ENCODE peak calls at places on chromosomes 6 and 20, in eight cellular contexts. One of them, this sample, is unnamed.

GRCh38 chr6:84967389-84967788 is 203.0 kb upstream of the TBX18 start:
- DNase-seq in NB4: peak; percentile 62
- DNase-seq in Caco-2: peak; percentile 19
- DNase-seq in A673: peak; percentile 81
- DNase-seq in endothelial cell of umbilical vein: peak; percentile 75
- DNase-seq in AG10803: peak; percentile 50
- DNase-seq in RWPE2: no peak
- DNase-seq in AG04449: no peak
- DNase-seq in this sample: no peak

GRCh38 chr6:159608961-159609673 is 83.9 kb downstream of the SOD2 start:
- DNase-seq in NB4: peak; percentile 61
- DNase-seq in RWPE2: no peak
- DNase-seq in A673: peak; percentile 32
- DNase-seq in endothelial cell of umbilical vein: no peak
- DNase-seq in Caco-2: peak; percentile 39
- DNase-seq in AG10803: peak; percentile 43
- DNase-seq in AG04449: no peak
- DNase-seq in this sample: no peak

GRCh38 chr20:13222319-13222716 is 1.2 kb downstream of the ISM1 start:
- DNase-seq in AG10803: no peak
- DNase-seq in RWPE2: no peak
- DNase-seq in Caco-2: no peak
- DNase-seq in NB4: no peak
- DNase-seq in A673: no peak
- DNase-seq in AG04449: no peak
- DNase-seq in endothelial cell of umbilical vein: no peak
- DNase-seq in this sample: no peak

GRCh38 chr6:112785408-112785807 is 438.3 kb downstream of the RFPL4B start:
- DNase-seq in RWPE2: no peak
- DNase-seq in NB4: no peak
- DNase-seq in AG04449: no peak
- DNase-seq in A673: no peak
- DNase-seq in endothelial cell of umbilical vein: no peak
- DNase-seq in Caco-2: no peak
- DNase-seq in AG10803: no peak
- DNase-seq in this sample: no peak

GRCh38 chr6:157891544-157892362 is 68.7 kb downstream of the SNX9 start:
- DNase-seq in endothelial cell of umbilical vein: no peak
- DNase-seq in AG10803: no peak
- DNase-seq in RWPE2: no peak
- DNase-seq in AG04449: no peak
- DNase-seq in NB4: no peak
- DNase-seq in Caco-2: no peak
- DNase-seq in A673: no peak
- DNase-seq in this sample: no peak

GRCh38 chr6:125310994-125311649 is 9.4 kb upstream of the HDDC2 start:
- DNase-seq in AG10803: peak; percentile 63
- DNase-seq in RWPE2: no peak
- DNase-seq in Caco-2: peak; percentile 45
- DNase-seq in A673: peak; percentile 76
- DNase-seq in AG04449: no peak
- DNase-seq in NB4: peak; percentile 62
- DNase-seq in endothelial cell of umbilical vein: peak; percentile 64
- DNase-seq in this sample: no peak

GRCh38 chr6:39048481-39049399 is at the start of gene GLP1R:
- DNase-seq in A673: no peak
- DNase-seq in RWPE2: no peak
- DNase-seq in AG04449: no peak
- DNase-seq in Caco-2: no peak
- DNase-seq in NB4: peak; percentile 46
- DNase-seq in AG10803: no peak
- DNase-seq in endothelial cell of umbilical vein: no peak
- DNase-seq in this sample: no peak

GRCh38 chr6:159788276-159788675 is 1.1 kb downstream of the TCP1 start:
- DNase-seq in AG04449: no peak
- DNase-seq in A673: no peak
- DNase-seq in AG10803: no peak
- DNase-seq in RWPE2: no peak
- DNase-seq in NB4: no peak
- DNase-seq in Caco-2: no peak
- DNase-seq in endothelial cell of umbilical vein: no peak
- DNase-seq in this sample: no peak

GRCh38 chr6:139474145-139475108 is 100.0 kb upstream of the CITED2 start:
- DNase-seq in AG10803: peak; percentile 56
- DNase-seq in A673: peak; percentile 73
- DNase-seq in AG04449: no peak
- DNase-seq in endothelial cell of umbilical vein: no peak
- DNase-seq in NB4: peak; percentile 30
- DNase-seq in Caco-2: no peak
- DNase-seq in RWPE2: no peak
- DNase-seq in this sample: no peak

GRCh38 chr6:13425270-13425905 is 62.0 kb downstream of the GFOD1 start:
- DNase-seq in NB4: no peak
- DNase-seq in AG04449: no peak
- DNase-seq in RWPE2: no peak
- DNase-seq in endothelial cell of umbilical vein: no peak
- DNase-seq in A673: no peak
- DNase-seq in AG10803: no peak
- DNase-seq in Caco-2: no peak
- DNase-seq in this sample: no peak

GRCh38 chr20:12702312-12702711 is 306.5 kb upstream of the SPTLC3 start:
- DNase-seq in NB4: no peak
- DNase-seq in A673: no peak
- DNase-seq in AG10803: no peak
- DNase-seq in AG04449: no peak
- DNase-seq in Caco-2: no peak
- DNase-seq in RWPE2: no peak
- DNase-seq in endothelial cell of umbilical vein: no peak
- DNase-seq in this sample: no peak

GRCh38 chr6:27547157-27548075 is 74.5 kb upstream of the ZNF184 start:
- DNase-seq in Caco-2: peak; percentile 74
- DNase-seq in endothelial cell of umbilical vein: peak; percentile 55
- DNase-seq in NB4: peak; percentile 80
- DNase-seq in AG04449: no peak
- DNase-seq in AG10803: peak; percentile 49
- DNase-seq in A673: peak; percentile 89
- DNase-seq in RWPE2: no peak
- DNase-seq in this sample: no peak

GRCh38 chr20:43722153-43722505 is 4.7 kb downstream of the GTSF1L start:
- DNase-seq in NB4: no peak
- DNase-seq in AG04449: no peak
- DNase-seq in RWPE2: no peak
- DNase-seq in endothelial cell of umbilical vein: no peak
- DNase-seq in AG10803: no peak
- DNase-seq in Caco-2: no peak
- DNase-seq in A673: no peak
- DNase-seq in this sample: no peak

GRCh38 chr6:132446842-132447241 is 45.6 kb upstream of the MOXD1 start:
- DNase-seq in AG04449: no peak
- DNase-seq in A673: no peak
- DNase-seq in endothelial cell of umbilical vein: no peak
- DNase-seq in RWPE2: no peak
- DNase-seq in NB4: no peak
- DNase-seq in Caco-2: no peak
- DNase-seq in AG10803: no peak
- DNase-seq in this sample: no peak

GRCh38 chr6:95185874-95186273 is 391.5 kb upstream of the MANEA start:
- DNase-seq in RWPE2: no peak
- DNase-seq in endothelial cell of umbilical vein: no peak
- DNase-seq in Caco-2: no peak
- DNase-seq in A673: no peak
- DNase-seq in NB4: no peak
- DNase-seq in AG04449: no peak
- DNase-seq in AG10803: no peak
- DNase-seq in this sample: no peak

GRCh38 chr20:63290677-63291472 is 2.1 kb upstream of the COL20A1 start:
- DNase-seq in endothelial cell of umbilical vein: peak; percentile 32
- DNase-seq in RWPE2: peak; percentile 78
- DNase-seq in AG10803: peak; percentile 29
- DNase-seq in NB4: peak; percentile 63
- DNase-seq in AG04449: no peak
- DNase-seq in A673: peak; percentile 60
- DNase-seq in Caco-2: peak; percentile 84
- DNase-seq in this sample: no peak

GRCh38 chr6:143498428-143498827 is 13.1 kb downstream of the FUCA2 start:
- DNase-seq in A673: no peak
- DNase-seq in endothelial cell of umbilical vein: no peak
- DNase-seq in AG04449: no peak
- DNase-seq in NB4: peak; percentile 56
- DNase-seq in AG10803: no peak
- DNase-seq in Caco-2: no peak
- DNase-seq in RWPE2: no peak
- DNase-seq in this sample: no peak

GRCh38 chr20:47747663-47748031 is 37.6 kb downstream of the SULF2 start:
- DNase-seq in RWPE2: no peak
- DNase-seq in NB4: no peak
- DNase-seq in A673: no peak
- DNase-seq in AG10803: no peak
- DNase-seq in endothelial cell of umbilical vein: no peak
- DNase-seq in AG04449: no peak
- DNase-seq in Caco-2: no peak
- DNase-seq in this sample: no peak

GRCh38 chr6:165671222-165671715 is 8.2 kb upstream of the PDE10A start:
- DNase-seq in A673: no peak
- DNase-seq in RWPE2: no peak
- DNase-seq in AG04449: no peak
- DNase-seq in AG10803: no peak
- DNase-seq in endothelial cell of umbilical vein: no peak
- DNase-seq in NB4: no peak
- DNase-seq in Caco-2: no peak
- DNase-seq in this sample: no peak

GRCh38 chr6:42197574-42198362 is 3.0 kb upstream of the GUCA1B start:
- DNase-seq in RWPE2: no peak
- DNase-seq in A673: no peak
- DNase-seq in AG04449: peak; percentile 42
- DNase-seq in NB4: peak; percentile 57
- DNase-seq in endothelial cell of umbilical vein: peak; percentile 49
- DNase-seq in Caco-2: no peak
- DNase-seq in AG10803: peak; percentile 84
- DNase-seq in this sample: peak; percentile 51

DNA sequence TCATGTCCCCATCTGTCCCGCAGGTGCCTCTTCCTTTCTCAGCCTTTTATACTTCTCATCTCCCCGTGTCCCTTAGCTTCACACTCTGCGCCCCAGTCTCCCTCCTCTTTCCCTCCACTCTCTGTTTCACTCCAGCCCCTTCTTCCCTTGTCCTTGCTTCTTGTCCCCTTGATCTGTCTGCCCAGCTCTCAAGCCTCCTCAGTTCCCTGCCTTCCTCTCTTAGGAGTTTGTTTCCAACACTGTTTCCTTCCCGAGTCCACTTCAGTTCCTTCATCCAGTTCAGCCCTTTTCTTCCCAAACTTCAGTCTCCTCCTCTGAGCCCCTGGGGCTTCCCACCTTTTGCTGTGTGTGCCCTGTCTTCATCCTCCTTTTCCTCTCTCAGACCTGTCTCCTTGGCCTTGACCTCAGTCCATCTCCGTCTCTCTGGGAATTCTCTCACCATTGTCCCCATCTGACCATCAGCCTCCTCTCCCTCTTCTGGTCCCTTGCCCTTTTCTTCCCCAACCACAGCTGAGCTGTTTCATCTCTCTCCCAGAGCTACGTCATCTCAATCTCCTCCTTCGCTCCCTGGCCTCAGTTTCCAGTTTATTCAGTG is 2.8 kb upstream of the DDR1 start:
- DNase-seq in RWPE2: no peak
- DNase-seq in NB4: no peak
- DNase-seq in Caco-2: no peak
- DNase-seq in AG04449: no peak
- DNase-seq in endothelial cell of umbilical vein: no peak
- DNase-seq in AG10803: no peak
- DNase-seq in A673: no peak
- DNase-seq in this sample: no peak
- H3K4me3 ChIP-seq in RWPE2: no peak overlapping the region
- H3K4me3 ChIP-seq in NB4: no peak overlapping the region
- H3K4me3 ChIP-seq in Caco-2: no peak overlapping the region
- H3K4me3 ChIP-seq in AG04449: no peak overlapping the region
- H3K4me3 ChIP-seq in endothelial cell of umbilical vein: no peak overlapping the region
- H3K4me3 ChIP-seq in AG10803: no peak overlapping the region
- H3K4me3 ChIP-seq in A673: no peak overlapping the region
- H3K4me3 ChIP-seq in this sample: peak overlapping the region; percentile 34

GRCh38 chr6:147936703-147937102 is 405.9 kb upstream of the SASH1 start:
- DNase-seq in AG04449: no peak
- DNase-seq in AG10803: no peak
- DNase-seq in NB4: no peak
- DNase-seq in A673: no peak
- DNase-seq in Caco-2: no peak
- DNase-seq in RWPE2: no peak
- DNase-seq in endothelial cell of umbilical vein: no peak
- DNase-seq in this sample: no peak
- H3K4me3 ChIP-seq in AG04449: no peak overlapping the region
- H3K4me3 ChIP-seq in AG10803: no peak overlapping the region
- H3K4me3 ChIP-seq in NB4: no peak overlapping the region
- H3K4me3 ChIP-seq in A673: no peak overlapping the region
- H3K4me3 ChIP-seq in Caco-2: no peak overlapping the region
- H3K4me3 ChIP-seq in RWPE2: no peak overlapping the region
- H3K4me3 ChIP-seq in endothelial cell of umbilical vein: no peak overlapping the region
- H3K4me3 ChIP-seq in this sample: no peak overlapping the region

GRCh38 chr6:169619650-169620049 is 82.2 kb downstream of the WDR27 start:
- DNase-seq in NB4: no peak
- DNase-seq in RWPE2: no peak
- DNase-seq in A673: no peak
- DNase-seq in AG10803: peak; percentile 68
- DNase-seq in AG04449: no peak
- DNase-seq in Caco-2: peak; percentile 31
- DNase-seq in endothelial cell of umbilical vein: no peak
- DNase-seq in this sample: no peak
- H3K4me3 ChIP-seq in NB4: no peak overlapping the region
- H3K4me3 ChIP-seq in RWPE2: no peak overlapping the region
- H3K4me3 ChIP-seq in A673: no peak overlapping the region
- H3K4me3 ChIP-seq in AG10803: no peak overlapping the region
- H3K4me3 ChIP-seq in AG04449: no peak overlapping the region
- H3K4me3 ChIP-seq in Caco-2: no peak overlapping the region
- H3K4me3 ChIP-seq in endothelial cell of umbilical vein: no peak overlapping the region
- H3K4me3 ChIP-seq in this sample: no peak overlapping the region

GRCh38 chr6:97322811-97323210 is 39.8 kb upstream of the MMS22L start:
- DNase-seq in A673: no peak
- DNase-seq in RWPE2: no peak
- DNase-seq in NB4: no peak
- DNase-seq in endothelial cell of umbilical vein: no peak
- DNase-seq in AG10803: peak; percentile 47
- DNase-seq in AG04449: peak; percentile 29
- DNase-seq in Caco-2: no peak
- DNase-seq in this sample: peak; percentile 1

GRCh38 chr6:97316982-97317381 is 34.0 kb upstream of the MMS22L start:
- DNase-seq in RWPE2: no peak
- DNase-seq in AG04449: no peak
- DNase-seq in endothelial cell of umbilical vein: no peak
- DNase-seq in AG10803: no peak
- DNase-seq in A673: no peak
- DNase-seq in Caco-2: no peak
- DNase-seq in NB4: no peak
- DNase-seq in this sample: no peak

DNA sequence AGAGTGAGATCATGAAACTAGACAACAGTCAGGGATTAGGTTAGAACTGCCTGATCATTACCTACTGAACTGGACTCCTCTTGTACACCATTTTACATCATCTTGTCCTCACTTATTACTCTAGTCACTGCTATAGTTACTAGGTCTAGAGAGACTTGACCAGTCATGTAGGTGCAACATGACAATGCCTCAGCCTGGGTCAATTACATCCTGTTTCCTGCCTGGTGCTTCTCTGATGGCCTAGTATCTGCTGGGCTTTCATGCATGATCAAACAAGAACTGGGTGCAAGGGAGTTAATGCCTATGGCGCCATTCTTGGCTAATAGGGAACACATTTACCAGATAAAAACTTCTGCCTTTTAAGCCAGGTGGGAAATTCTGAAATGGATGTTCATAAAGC is 39.2 kb upstream of the MMS22L start:
- DNase-seq in A673: no peak
- DNase-seq in NB4: no peak
- DNase-seq in RWPE2: no peak
- DNase-seq in Caco-2: no peak
- DNase-seq in AG10803: no peak
- DNase-seq in endothelial cell of umbilical vein: no peak
- DNase-seq in AG04449: no peak
- DNase-seq in this sample: no peak
- H3K4me3 ChIP-seq in A673: no peak overlapping the region
- H3K4me3 ChIP-seq in NB4: no peak overlapping the region
- H3K4me3 ChIP-seq in RWPE2: no peak overlapping the region
- H3K4me3 ChIP-seq in Caco-2: no peak overlapping the region
- H3K4me3 ChIP-seq in AG10803: no peak overlapping the region
- H3K4me3 ChIP-seq in endothelial cell of umbilical vein: no peak overlapping the region
- H3K4me3 ChIP-seq in AG04449: no peak overlapping the region
- H3K4me3 ChIP-seq in this sample: no peak overlapping the region